ENCODE peak calls at places on chromosomes 7 and 10, in five cellular contexts. One of them, this sample, is unnamed.

GRCh38 chr7:55052081-55052480 is 33.3 kb downstream of the EGFR start:
- DNase-seq in SK-N-SH: no peak
- DNase-seq in stomach: no peak
- DNase-seq in spleen: no peak
- DNase-seq in esophagus muscularis mucosa: no peak
- DNase-seq in this sample: no peak

GRCh38 chr10:121092341-121093099 is 241.4 kb downstream of the WDR11 start:
- DNase-seq in spleen: no peak
- DNase-seq in SK-N-SH: no peak
- DNase-seq in esophagus muscularis mucosa: no peak
- DNase-seq in stomach: no peak
- DNase-seq in this sample: no peak

GRCh38 chr10:73920084-73920483 is 9.2 kb downstream of the PLAU start:
- DNase-seq in spleen: no peak
- DNase-seq in SK-N-SH: peak; percentile 64
- DNase-seq in esophagus muscularis mucosa: no peak
- DNase-seq in stomach: no peak
- DNase-seq in this sample: peak; percentile 82

GRCh38 chr10:43901744-43902504 is 253.2 kb upstream of the ZNF32 start:
- DNase-seq in SK-N-SH: no peak
- DNase-seq in spleen: peak; percentile 50
- DNase-seq in stomach: no peak
- DNase-seq in esophagus muscularis mucosa: no peak
- DNase-seq in this sample: no peak

GRCh38 chr7:137970263-137970975 is 31.5 kb downstream of the CREB3L2 start:
- DNase-seq in spleen: no peak
- DNase-seq in SK-N-SH: no peak
- DNase-seq in esophagus muscularis mucosa: no peak
- DNase-seq in stomach: peak; percentile 63
- DNase-seq in this sample: no peak

GRCh38 chr7:59986-60675 is 132.2 kb upstream of the FAM20C start:
- DNase-seq in esophagus muscularis mucosa: no peak
- DNase-seq in SK-N-SH: no peak
- DNase-seq in stomach: no peak
- DNase-seq in spleen: peak; percentile 41
- DNase-seq in this sample: peak; percentile 44

GRCh38 chr10:70256463-70256862 is 23.2 kb upstream of the PPA1 start:
- DNase-seq in SK-N-SH: no peak
- DNase-seq in spleen: no peak
- DNase-seq in stomach: no peak
- DNase-seq in esophagus muscularis mucosa: no peak
- DNase-seq in this sample: no peak

GRCh38 chr7:112707655-112708054 is 82.5 kb downstream of the TMEM168 start:
- DNase-seq in SK-N-SH: peak; percentile 38
- DNase-seq in esophagus muscularis mucosa: no peak
- DNase-seq in spleen: no peak
- DNase-seq in stomach: no peak
- DNase-seq in this sample: no peak

GRCh38 chr10:80154978-80155695 is 22.6 kb downstream of the PLAC9 start:
- DNase-seq in esophagus muscularis mucosa: no peak
- DNase-seq in stomach: peak; percentile 77
- DNase-seq in spleen: no peak
- DNase-seq in SK-N-SH: no peak
- DNase-seq in this sample: no peak

DNA sequence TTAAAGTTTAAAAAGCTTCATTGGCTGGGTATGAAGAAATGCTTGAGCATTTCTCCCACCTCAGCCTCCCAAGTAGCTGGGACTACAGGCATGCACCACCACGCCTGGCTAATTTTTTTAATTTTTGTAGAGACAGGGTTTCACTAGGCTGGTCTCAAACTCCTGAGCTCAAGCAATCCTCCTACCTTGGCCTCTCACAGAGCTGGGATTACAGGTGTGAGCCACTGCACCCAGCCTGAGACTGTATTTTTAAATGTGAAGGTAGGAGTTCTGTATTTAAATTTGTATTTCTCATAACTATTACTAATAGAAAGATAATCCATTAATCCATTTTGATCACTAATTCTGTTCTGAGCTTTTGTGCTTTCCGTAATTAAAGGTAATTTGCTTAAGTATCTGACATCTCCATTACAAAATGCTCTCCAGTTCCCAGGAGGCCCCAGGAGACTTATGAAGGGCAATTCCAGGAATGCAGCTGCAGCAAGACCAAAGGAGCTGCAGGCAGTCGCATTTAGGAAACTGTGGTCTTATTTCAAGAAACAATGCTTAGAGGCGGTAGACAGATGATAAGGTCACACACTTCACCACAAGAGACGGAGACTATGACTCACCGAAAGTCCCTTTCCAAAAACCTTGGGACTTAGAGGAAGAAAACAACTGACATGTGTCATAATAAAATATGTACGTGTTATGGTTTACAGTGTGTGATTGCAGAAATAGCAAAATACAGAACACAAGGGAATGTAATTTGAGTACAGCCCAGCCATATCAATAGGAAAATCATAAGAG is 23.3 kb downstream of the YAE1 start:
- DNase-seq in stomach: no peak
- DNase-seq in spleen: no peak
- DNase-seq in esophagus muscularis mucosa: no peak
- DNase-seq in SK-N-SH: no peak
- DNase-seq in this sample: no peak
- TF ChIP-seq POLR2AphosphoS5 in stomach: no peak
- TF ChIP-seq POLR2AphosphoS5 in spleen: no peak
- TF ChIP-seq POLR2AphosphoS5 in esophagus muscularis mucosa: peak; percentile 14
- TF ChIP-seq POLR2AphosphoS5 in SK-N-SH: no peak
- TF ChIP-seq POLR2AphosphoS5 in this sample: peak; percentile 15

GRCh38 chr7:84196007-84196551 is 1.5 kb upstream of the SEMA3A start:
- DNase-seq in SK-N-SH: no peak
- DNase-seq in spleen: no peak
- DNase-seq in stomach: no peak
- DNase-seq in esophagus muscularis mucosa: no peak
- DNase-seq in this sample: no peak

GRCh38 chr7:84202855-84203254 is 8.3 kb upstream of the SEMA3A start:
- DNase-seq in SK-N-SH: no peak
- DNase-seq in stomach: no peak
- DNase-seq in esophagus muscularis mucosa: no peak
- DNase-seq in spleen: no peak
- DNase-seq in this sample: no peak

GRCh38 chr7:84204655-84205054 is 10.1 kb upstream of the SEMA3A start:
- DNase-seq in SK-N-SH: no peak
- DNase-seq in esophagus muscularis mucosa: no peak
- DNase-seq in stomach: no peak
- DNase-seq in spleen: no peak
- DNase-seq in this sample: no peak

GRCh38 chr7:84195295-84196006 is 862 bp upstream of the SEMA3A start:
- DNase-seq in stomach: no peak
- DNase-seq in SK-N-SH: no peak
- DNase-seq in spleen: no peak
- DNase-seq in esophagus muscularis mucosa: no peak
- DNase-seq in this sample: no peak

GRCh38 chr7:84200859-84201258 is 6.3 kb upstream of the SEMA3A start:
- DNase-seq in esophagus muscularis mucosa: no peak
- DNase-seq in spleen: no peak
- DNase-seq in stomach: no peak
- DNase-seq in SK-N-SH: no peak
- DNase-seq in this sample: no peak
- H3K9me3 ChIP-seq in esophagus muscularis mucosa: no peaks in the 10 kb centered on the region
- H3K9me3 ChIP-seq in spleen: no peaks in the 10 kb centered on the region
- H3K9me3 ChIP-seq in stomach: no peaks in the 10 kb centered on the region
- H3K9me3 ChIP-seq in SK-N-SH: no peaks in the 10 kb centered on the region
- H3K9me3 ChIP-seq in this sample: no peaks in the 10 kb centered on the region

GRCh38 chr10:124025638-124026336 is 67.6 kb downstream of the CHST15 start:
- DNase-seq in SK-N-SH: peak; percentile 53
- DNase-seq in stomach: peak; percentile 40
- DNase-seq in esophagus muscularis mucosa: no peak
- DNase-seq in spleen: peak; percentile 67
- DNase-seq in this sample: no peak
- TF ChIP-seq CTCF in SK-N-SH: no peak
- TF ChIP-seq CTCF in stomach: peak; percentile 48
- TF ChIP-seq CTCF in esophagus muscularis mucosa: peak; percentile 43
- TF ChIP-seq CTCF in spleen: peak; percentile 71
- TF ChIP-seq CTCF in this sample: no peak

GRCh38 chr10:104337985-104338735 is at the start of gene ITPRIP:
- DNase-seq in esophagus muscularis mucosa: peak; percentile 96
- DNase-seq in stomach: peak; percentile 77
- DNase-seq in spleen: peak; percentile 93
- DNase-seq in SK-N-SH: peak; percentile 86
- DNase-seq in this sample: no peak

GRCh38 chr10:104334965-104335650 is 3.2 kb downstream of the ITPRIP start:
- DNase-seq in spleen: peak; percentile 75
- DNase-seq in esophagus muscularis mucosa: no peak
- DNase-seq in SK-N-SH: no peak
- DNase-seq in stomach: no peak
- DNase-seq in this sample: peak; percentile 61

GRCh38 chr10:104336829-104337526 is 1.3 kb downstream of the ITPRIP start:
- DNase-seq in spleen: peak; percentile 29
- DNase-seq in stomach: no peak
- DNase-seq in SK-N-SH: no peak
- DNase-seq in esophagus muscularis mucosa: no peak
- DNase-seq in this sample: no peak

GRCh38 chr10:104339469-104340098 is 1.3 kb upstream of the ITPRIP start:
- DNase-seq in SK-N-SH: no peak
- DNase-seq in stomach: peak; percentile 72
- DNase-seq in spleen: no peak
- DNase-seq in esophagus muscularis mucosa: no peak
- DNase-seq in this sample: no peak

GRCh38 chr10:104337527-104337984 is 709 bp downstream of the ITPRIP start:
- DNase-seq in esophagus muscularis mucosa: no peak
- DNase-seq in spleen: peak; percentile 89
- DNase-seq in SK-N-SH: no peak
- DNase-seq in stomach: no peak
- DNase-seq in this sample: no peak
- TF ChIP-seq POLR2AphosphoS5 in esophagus muscularis mucosa: no peak
- TF ChIP-seq POLR2AphosphoS5 in spleen: no peak
- TF ChIP-seq POLR2AphosphoS5 in SK-N-SH: no peak
- TF ChIP-seq POLR2AphosphoS5 in stomach: no peak
- TF ChIP-seq POLR2AphosphoS5 in this sample: no peak

DNA sequence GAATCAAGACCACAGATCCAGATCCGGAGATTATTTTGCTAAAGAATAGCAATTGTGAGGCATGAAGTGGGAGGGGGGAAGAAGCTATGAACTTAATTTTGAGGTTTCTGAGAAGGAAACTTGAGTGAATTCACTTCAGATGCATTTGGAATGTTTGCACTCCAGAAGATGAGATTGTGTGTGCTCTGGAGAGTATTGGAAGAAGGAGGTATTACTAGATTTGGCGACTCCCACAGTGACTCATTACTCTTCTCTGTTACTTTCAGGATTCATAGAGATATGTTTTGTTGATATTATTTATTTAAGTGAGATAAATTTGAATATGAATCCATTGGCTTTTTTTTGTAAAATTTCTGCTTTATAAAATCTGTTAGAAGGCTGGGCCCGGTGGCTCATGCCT is 80.7 kb downstream of the ANKRD30A start:
- DNase-seq in esophagus muscularis mucosa: no peak
- DNase-seq in spleen: no peak
- DNase-seq in SK-N-SH: no peak
- DNase-seq in stomach: no peak
- DNase-seq in this sample: no peak
- H3K9me3 ChIP-seq in esophagus muscularis mucosa: peaks cover 4% of the 10 kb centered on the region
- H3K9me3 ChIP-seq in spleen: peaks cover 4% of the 10 kb centered on the region
- H3K9me3 ChIP-seq in SK-N-SH: no peaks in the 10 kb centered on the region
- H3K9me3 ChIP-seq in stomach: no peaks in the 10 kb centered on the region
- H3K9me3 ChIP-seq in this sample: no peaks in the 10 kb centered on the region

DNA sequence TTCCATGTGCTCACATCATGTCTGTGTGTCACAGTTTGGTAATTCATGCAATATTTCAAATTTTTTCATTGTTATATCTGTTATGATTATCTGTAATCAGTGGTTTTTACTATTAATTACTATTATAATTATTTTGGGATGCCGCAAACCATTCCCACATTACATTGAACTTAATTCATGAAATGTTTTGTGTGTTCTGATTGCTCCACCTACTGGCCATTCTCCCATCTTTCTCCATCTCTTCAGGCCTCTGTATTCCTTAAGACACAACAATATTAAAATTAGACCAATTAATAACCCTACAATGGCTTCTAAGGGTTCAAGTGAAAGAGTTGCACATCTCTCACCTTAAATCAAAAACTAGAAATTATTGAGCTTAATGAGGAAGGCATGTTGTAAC is 398.5 kb downstream of the PCDH15 start:
- DNase-seq in stomach: no peak
- DNase-seq in SK-N-SH: peak; percentile 1
- DNase-seq in esophagus muscularis mucosa: no peak
- DNase-seq in spleen: no peak
- DNase-seq in this sample: no peak
- TF ChIP-seq CTCF in stomach: peak; percentile 9
- TF ChIP-seq CTCF in SK-N-SH: peak; percentile 61
- TF ChIP-seq CTCF in esophagus muscularis mucosa: no peak
- TF ChIP-seq CTCF in spleen: no peak
- TF ChIP-seq CTCF in this sample: no peak

GRCh38 chr7:47497367-47498096 is 84.4 kb downstream of the TNS3 start:
- DNase-seq in SK-N-SH: peak; percentile 60
- DNase-seq in stomach: no peak
- DNase-seq in esophagus muscularis mucosa: no peak
- DNase-seq in spleen: peak; percentile 74
- DNase-seq in this sample: no peak

GRCh38 chr7:47496064-47496665 is 85.7 kb downstream of the TNS3 start:
- DNase-seq in stomach: no peak
- DNase-seq in SK-N-SH: no peak
- DNase-seq in spleen: no peak
- DNase-seq in esophagus muscularis mucosa: no peak
- DNase-seq in this sample: no peak

GRCh38 chr7:47495269-47495875 is 86.5 kb downstream of the TNS3 start:
- DNase-seq in SK-N-SH: no peak
- DNase-seq in esophagus muscularis mucosa: no peak
- DNase-seq in spleen: no peak
- DNase-seq in stomach: no peak
- DNase-seq in this sample: no peak

GRCh38 chr7:47498229-47499056 is 83.5 kb downstream of the TNS3 start:
- DNase-seq in esophagus muscularis mucosa: no peak
- DNase-seq in stomach: no peak
- DNase-seq in spleen: peak; percentile 80
- DNase-seq in SK-N-SH: no peak
- DNase-seq in this sample: no peak

GRCh38 chr7:47496666-47497065 is 85.2 kb downstream of the TNS3 start:
- DNase-seq in stomach: no peak
- DNase-seq in SK-N-SH: no peak
- DNase-seq in spleen: no peak
- DNase-seq in esophagus muscularis mucosa: no peak
- DNase-seq in this sample: no peak
- TF ChIP-seq POLR2AphosphoS5 in stomach: no peak
- TF ChIP-seq POLR2AphosphoS5 in SK-N-SH: no peak
- TF ChIP-seq POLR2AphosphoS5 in spleen: peak; percentile 7
- TF ChIP-seq POLR2AphosphoS5 in esophagus muscularis mucosa: no peak
- TF ChIP-seq POLR2AphosphoS5 in this sample: no peak

GRCh38 chr10:18561861-18562551 is 89.4 kb downstream of the NSUN6 start:
- DNase-seq in SK-N-SH: no peak
- DNase-seq in esophagus muscularis mucosa: no peak
- DNase-seq in spleen: no peak
- DNase-seq in stomach: no peak
- DNase-seq in this sample: no peak
- H3K9me3 ChIP-seq in SK-N-SH: peaks cover 6% of the 10 kb centered on the region
- H3K9me3 ChIP-seq in esophagus muscularis mucosa: peaks cover 4% of the 10 kb centered on the region
- H3K9me3 ChIP-seq in spleen: peaks cover 47% of the 10 kb centered on the region
- H3K9me3 ChIP-seq in stomach: no peaks in the 10 kb centered on the region
- H3K9me3 ChIP-seq in this sample: peaks cover 14% of the 10 kb centered on the region